ENCODE peak calls at places on chromosome 22, in nine cellular contexts. R is heart right ventricle; I is CD4-positive, CD25-positive, alpha-beta regulatory T cell; L is vagina; D is epithelial cell of prostate; G is ovary; J is right lobe of liver; M is H9; H is PC-3. Z is an unnamed sample.

GRCh38 chr22:39534591-39535301 is 2.2 kb upstream of the RPS19BP1 start:
- DNase-seq in I (peak), H (peak), R (peak), J (peak), M (peak), L (no peak), G (peak), D (no peak), Z (peak)

GRCh38 chr22:17606472-17606871 is 22.1 kb downstream of the ATP6V1E1 start:
- DNase-seq in R (no peak), L (no peak), D (no peak), M (no peak), G (no peak), I (no peak), H (no peak), J (no peak), Z (no peak)

GRCh38 chr22:33555814-33556522 is 364.3 kb downstream of the LARGE1 start:
- DNase-seq in D (no peak), J (no peak), L (no peak), H (no peak), G (no peak), R (no peak), M (no peak), I (no peak), Z (no peak)

GRCh38 chr22:37234736-37235711 is 9.0 kb downstream of the RAC2 start:
- DNase-seq in H (no peak), J (no peak), M (no peak), D (no peak), L (no peak), I (no peak), R (no peak), G (peak), Z (no peak)

GRCh38 chr22:40183029-40183581 is 5.4 kb downstream of the TNRC6B start:
- DNase-seq in G (no peak), H (peak), L (no peak), J (no peak), D (no peak), R (no peak), I (no peak), M (no peak), Z (no peak)

GRCh38 chr22:21641417-21641794 is 696 bp upstream of the SDF2L1 start:
- DNase-seq in J (peak), D (no peak), M (peak), H (peak), R (no peak), I (no peak), G (peak), L (no peak), Z (no peak)

GRCh38 chr22:41676134-41676533 is 12.5 kb downstream of the SNU13 start:
- DNase-seq in L (no peak), G (no peak), I (no peak), H (no peak), M (no peak), D (no peak), J (peak), R (no peak), Z (no peak)

GRCh38 chr22:31085493-31085824 is 4.3 kb downstream of the SMTN start:
- DNase-seq in I (no peak), R (peak), J (no peak), L (no peak), M (no peak), D (no peak), H (no peak), G (no peak), Z (no peak)

GRCh38 chr22:31874821-31875220 is 69.5 kb upstream of the YWHAH start:
- DNase-seq in L (no peak), J (no peak), R (no peak), H (no peak), I (no peak), M (no peak), D (no peak), G (no peak), Z (no peak)

GRCh38 chr22:35458547-35459422 is 58.8 kb downstream of the MCM5 start:
- DNase-seq in J (no peak), L (no peak), I (no peak), R (no peak), G (no peak), M (no peak), D (no peak), H (no peak), Z (peak)

GRCh38 chr22:35418088-35418487 is 18.1 kb downstream of the MCM5 start:
- DNase-seq in R (no peak), M (no peak), G (no peak), H (peak), D (peak), I (no peak), L (no peak), J (no peak), Z (no peak)

GRCh38 chr22:27480487-27480886 is 321.1 kb downstream of the MN1 start:
- DNase-seq in M (peak), R (no peak), L (no peak), I (no peak), D (no peak), J (no peak), H (peak), G (no peak), Z (peak)

GRCh38 chr22:27433585-27434190 is 367.9 kb downstream of the MN1 start:
- DNase-seq in G (no peak), R (no peak), J (no peak), L (no peak), M (no peak), H (peak), I (no peak), D (peak), Z (no peak)

GRCh38 chr22:23751441-23751996 is 607 bp upstream of the ZNF70 start:
- DNase-seq in J (no peak), G (peak), D (no peak), L (no peak), H (no peak), M (peak), R (peak), I (no peak), Z (no peak)

GRCh38 chr22:43198126-43198525 is 11.2 kb upstream of the TTLL12 start:
- DNase-seq in J (no peak), R (no peak), L (no peak), D (no peak), M (no peak), I (no peak), G (no peak), H (no peak), Z (no peak)

GRCh38 chr22:16949561-16949960 is 58.5 kb downstream of the GAB4 start:
- DNase-seq in R (no peak), I (no peak), L (peak), H (no peak), M (no peak), G (no peak), D (no peak), J (no peak), Z (no peak)

GRCh38 chr22:42188808-42189447 is 58.3 kb upstream of the CYP2D6 start:
- DNase-seq in I (no peak), D (peak), G (no peak), R (no peak), J (no peak), M (no peak), H (peak), L (no peak), Z (no peak)

GRCh38 chr22:21632237-21632895 is at the start of gene CCDC116:
- DNase-seq in D (no peak), M (peak), G (no peak), J (no peak), H (no peak), I (peak), L (no peak), R (no peak), Z (no peak)

GRCh38 chr22:44811141-44811540 is 58.8 kb downstream of the ARHGAP8 start:
- DNase-seq in G (no peak), H (no peak), J (peak), M (no peak), R (no peak), I (no peak), L (no peak), D (no peak), Z (no peak)

GRCh38 chr22:42340150-42340549 is 69.7 kb upstream of the TCF20 start:
- DNase-seq in G (no peak), L (no peak), R (no peak), M (no peak), I (no peak), H (no peak), D (no peak), J (no peak), Z (no peak)

GRCh38 chr22:24429411-24430365 is 2.3 kb downstream of the ADORA2A start:
- DNase-seq in D (peak), L (no peak), G (no peak), J (peak), I (peak), H (peak), R (peak), M (peak), Z (peak)

GRCh38 chr22:37313376-37314314 is 31.3 kb downstream of the CYTH4 start:
- DNase-seq in I (no peak), J (no peak), D (no peak), M (no peak), R (no peak), G (no peak), H (no peak), L (no peak), Z (no peak)

GRCh38 chr22:23237201-23237798 is 57.0 kb downstream of the BCR start:
- DNase-seq in H (no peak), I (no peak), G (peak), R (peak), D (no peak), M (peak), J (no peak), L (no peak), Z (peak)

GRCh38 chr22:23149743-23150238 is 4.5 kb downstream of the RAB36 start:
- DNase-seq in H (no peak), L (no peak), J (no peak), G (no peak), D (no peak), I (no peak), R (no peak), M (peak), Z (no peak)

GRCh38 chr22:20545681-20546521 is 38.5 kb downstream of the MED15 start:
- DNase-seq in L (no peak), D (no peak), J (peak), G (no peak), H (no peak), R (no peak), M (no peak), I (no peak), Z (no peak)

GRCh38 chr22:40452730-40453487 is 82.5 kb downstream of the SGSM3 start:
- DNase-seq in I (no peak), G (no peak), M (no peak), R (no peak), L (no peak), H (no peak), D (no peak), J (no peak), Z (no peak)

GRCh38 chr22:42080287-42080686 is 787 bp downstream of the SMDT1 start:
- DNase-seq in M (no peak), G (no peak), I (no peak), J (no peak), R (no peak), L (peak), D (no peak), H (peak), Z (no peak)

GRCh38 chr22:42596863-42597530 is 17.7 kb downstream of the POLDIP3 start:
- DNase-seq in I (no peak), D (no peak), J (no peak), M (no peak), L (no peak), R (no peak), G (no peak), H (no peak), Z (no peak)

GRCh38 chr22:43377486-43377995 is 34.3 kb upstream of the MPPED1 start:
- DNase-seq in G (no peak), M (no peak), L (no peak), H (no peak), I (no peak), R (no peak), D (no peak), J (no peak), Z (no peak)

GRCh38 chr22:44364750-44365118 is 52.0 kb upstream of the SHISAL1 start:
- DNase-seq in I (no peak), R (no peak), G (peak), J (peak), L (no peak), M (no peak), H (no peak), D (no peak), Z (no peak)

GRCh38 chr22:31248138-31248745 is 36.1 kb downstream of the LIMK2 start:
- DNase-seq in G (peak), H (peak), I (peak), D (peak), R (peak), M (peak), J (peak), L (no peak), Z (peak)

GRCh38 chr22:31822523-31822922 is 68.7 kb downstream of the DEPDC5 start:
- DNase-seq in L (no peak), D (no peak), J (no peak), I (no peak), R (no peak), H (no peak), M (no peak), G (no peak), Z (no peak)

GRCh38 chr22:40326905-40327735 is 19.2 kb upstream of the ADSL start:
- DNase-seq in G (no peak), H (peak), L (no peak), R (no peak), I (no peak), J (no peak), M (peak), D (no peak), Z (no peak)

GRCh38 chr22:43338766-43339345 is 4.3 kb downstream of the SCUBE1 start:
- DNase-seq in J (no peak), D (no peak), I (no peak), H (no peak), L (no peak), G (no peak), M (no peak), R (no peak), Z (no peak)

GRCh38 chr22:41524809-41525449 is 19.3 kb downstream of the POLR3H start:
- DNase-seq in M (no peak), L (no peak), H (no peak), R (no peak), I (peak), G (peak), J (no peak), D (no peak), Z (peak)

GRCh38 chr22:50308597-50308935 is 1.1 kb upstream of the PLXNB2 start:
- DNase-seq in G (peak), I (no peak), L (no peak), J (peak), R (peak), H (no peak), M (peak), D (no peak), Z (no peak)
- H3K27ac ChIP-seq in G (peak), I (no peak), L (peak), J (peak), R (peak), H (no peak), M (no peak), D (no peak), Z (peak)

DNA sequence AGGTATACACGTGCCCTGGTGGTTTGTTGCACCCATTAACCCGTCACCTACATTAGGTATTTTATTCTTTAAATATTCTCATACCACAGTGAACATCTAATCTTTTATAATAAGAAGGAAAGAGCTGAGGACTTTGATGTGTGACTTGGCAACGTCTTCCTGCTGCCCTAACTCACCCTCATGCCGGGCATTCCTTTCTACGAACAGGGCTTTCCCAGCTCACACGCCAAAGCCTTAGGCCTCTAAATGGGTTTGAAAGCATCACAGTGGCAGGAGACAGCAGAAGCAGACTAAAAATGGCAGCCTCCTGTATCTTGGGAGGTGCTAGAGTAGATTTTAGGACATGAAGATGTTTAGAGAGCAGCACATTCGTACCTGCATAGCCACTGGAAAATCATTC is 52.6 kb downstream of the CLTCL1 start:
- DNase-seq in G (no peak), J (no peak), M (no peak), D (no peak), R (peak), H (no peak), L (no peak), I (no peak), Z (no peak)
- H3K27ac ChIP-seq in G (no peak), J (no peak), M (no peak), D (no peak), R (peak), H (no peak), L (no peak), I (no peak), Z (no peak)

DNA sequence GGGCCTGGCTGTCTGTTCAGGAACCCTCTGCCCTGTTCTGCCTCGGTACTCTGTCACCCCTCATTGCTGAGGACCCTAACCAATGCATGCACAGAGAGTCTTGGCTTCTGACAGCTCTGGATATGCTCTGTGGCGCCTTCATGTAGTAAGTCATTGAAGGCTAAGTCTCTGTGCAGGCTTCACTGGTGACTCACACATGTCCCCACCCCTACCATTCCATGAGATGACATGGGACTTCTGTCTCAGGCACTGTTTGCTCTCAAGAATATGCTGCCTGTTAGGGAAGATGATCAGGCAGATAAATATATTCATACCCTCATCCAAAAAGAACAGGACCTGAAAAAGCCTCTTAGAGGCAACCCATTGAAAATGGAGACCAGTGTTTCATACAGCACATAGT is 43.6 kb upstream of the HORMAD2 start:
- DNase-seq in I (no peak), M (no peak), R (no peak), D (no peak), L (no peak), J (no peak), H (peak), G (no peak), Z (no peak)
- H3K27ac ChIP-seq in I (no peak), M (no peak), R (no peak), D (peak), L (no peak), J (no peak), H (no peak), G (no peak), Z (no peak)

GRCh38 chr22:38420734-38421133 is 34.3 kb downstream of the KCNJ4 start:
- DNase-seq in H (no peak), G (no peak), J (no peak), R (no peak), M (no peak), D (no peak), I (no peak), L (no peak), Z (no peak)

GRCh38 chr22:38424525-38425080 is 30.4 kb downstream of the KCNJ4 start:
- DNase-seq in D (no peak), J (no peak), G (no peak), L (no peak), I (no peak), R (no peak), M (no peak), H (no peak), Z (no peak)

GRCh38 chr22:38426628-38427027 is 28.4 kb downstream of the KCNJ4 start:
- DNase-seq in D (no peak), M (no peak), H (no peak), L (no peak), G (no peak), R (no peak), J (no peak), I (no peak), Z (no peak)

GRCh38 chr22:38422615-38423511 is 32.1 kb downstream of the KCNJ4 start:
- DNase-seq in D (no peak), J (peak), L (no peak), M (peak), H (no peak), R (no peak), I (no peak), G (no peak), Z (no peak)

DNA sequence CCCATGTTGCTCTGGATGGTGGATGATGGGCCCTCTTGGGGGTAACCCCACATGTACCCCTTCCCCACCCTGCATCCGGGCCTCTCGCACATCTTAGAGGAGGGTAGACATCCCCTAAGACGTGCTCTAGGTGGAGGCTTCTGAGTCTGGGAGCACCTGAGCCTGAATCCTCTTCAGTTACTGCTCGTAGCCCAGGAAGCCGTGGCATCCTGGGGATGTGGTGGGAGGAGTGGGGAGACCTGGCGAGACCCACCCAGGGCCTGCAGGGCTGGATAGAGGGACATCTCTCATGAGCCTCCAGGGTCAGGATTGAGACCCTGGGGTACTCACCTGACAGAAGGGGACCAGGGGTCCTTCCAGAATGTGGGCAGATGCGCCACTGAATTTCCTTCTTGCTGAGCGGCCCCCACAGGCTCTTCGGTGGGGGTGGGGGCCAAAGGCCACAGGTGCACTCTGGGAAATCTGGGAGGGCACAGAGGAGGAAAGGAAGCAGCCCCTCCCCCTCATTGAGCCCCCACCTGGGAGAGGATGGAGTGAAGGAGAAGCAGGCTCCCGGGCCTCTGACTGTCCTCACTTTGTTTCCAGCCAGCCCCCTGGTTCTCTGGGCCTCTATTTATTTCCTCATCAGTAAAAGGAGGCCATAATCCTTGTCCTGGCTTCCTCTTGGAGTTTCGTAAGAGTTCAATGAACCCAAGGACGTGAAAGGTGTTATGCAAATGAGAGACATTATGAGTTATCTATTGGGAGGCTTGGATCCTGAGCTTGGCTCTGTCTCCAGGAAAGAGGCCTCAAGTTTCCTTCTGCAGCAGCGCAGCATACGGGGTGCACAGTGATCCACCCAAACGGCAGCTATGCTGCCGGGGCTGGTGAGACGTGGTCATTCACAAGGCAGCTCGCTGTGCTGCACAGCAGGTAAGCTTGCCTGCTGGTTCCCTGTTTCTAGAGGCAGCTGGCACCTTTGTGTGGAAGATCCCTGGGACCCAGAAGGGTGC is 31.2 kb downstream of the KCNJ4 start:
- DNase-seq in I (no peak), J (no peak), H (no peak), G (no peak), D (peak), R (no peak), L (no peak), M (peak), Z (no peak)
- H3K27ac ChIP-seq in I (no peak), J (peak), H (no peak), G (no peak), D (no peak), R (no peak), L (no peak), M (no peak), Z (peak)

GRCh38 chr22:25835348-25835747 is 93.4 kb downstream of the MYO18B start:
- DNase-seq in L (no peak), H (no peak), M (no peak), D (no peak), R (no peak), J (no peak), G (no peak), I (no peak), Z (no peak)

GRCh38 chr22:25834490-25834889 is 92.5 kb downstream of the MYO18B start:
- DNase-seq in R (no peak), I (no peak), L (no peak), J (no peak), H (no peak), M (no peak), G (no peak), D (no peak), Z (no peak)

GRCh38 chr22:25833676-25834075 is 91.7 kb downstream of the MYO18B start:
- DNase-seq in J (no peak), L (no peak), G (no peak), H (no peak), M (no peak), R (no peak), I (no peak), D (no peak), Z (no peak)

GRCh38 chr22:25829808-25830777 is 88.1 kb downstream of the MYO18B start:
- DNase-seq in L (no peak), D (no peak), J (no peak), H (no peak), I (no peak), M (no peak), G (no peak), R (peak), Z (no peak)

GRCh38 chr22:25833091-25833490 is 91.1 kb downstream of the MYO18B start:
- DNase-seq in I (no peak), M (no peak), J (no peak), L (no peak), H (no peak), R (peak), G (no peak), D (no peak), Z (no peak)
- H3K27ac ChIP-seq in I (no peak), M (no peak), J (no peak), L (no peak), H (no peak), R (no peak), G (no peak), D (no peak), Z (no peak)